ENCODE peak calls at places on chromosomes 4 and X, in seven cellular contexts. One of them, this sample, is unnamed. For H3K9me2, the result is how much of the 10 kb centered on the place peaks cover.

GRCh38 chr4:10746371-10747143 is 62.0 kb upstream of the CLNK start:
- DNase-seq in PC-9: no peak
- DNase-seq in HCT116: no peak
- DNase-seq in MM.1S: no peak
- DNase-seq in PC-3: no peak
- DNase-seq in GM23338: no peak
- DNase-seq in hepatocyte: no peak
- DNase-seq in this sample: peak

GRCh38 chrX:105190252-105190853 is 30.1 kb downstream of the TEX13A start:
- DNase-seq in HCT116: no peak
- DNase-seq in PC-9: no peak
- DNase-seq in GM23338: peak
- DNase-seq in PC-3: peak
- DNase-seq in hepatocyte: peak
- DNase-seq in MM.1S: peak
- DNase-seq in this sample: peak

GRCh38 chr4:3703677-3704521 is 62.3 kb upstream of the ADRA2C start:
- DNase-seq in MM.1S: no peak
- DNase-seq in GM23338: peak
- DNase-seq in HCT116: no peak
- DNase-seq in hepatocyte: no peak
- DNase-seq in PC-3: no peak
- DNase-seq in PC-9: no peak
- DNase-seq in this sample: no peak

GRCh38 chr4:90025248-90025647 is 101.9 kb upstream of the CCSER1 start:
- DNase-seq in MM.1S: no peak
- DNase-seq in PC-9: no peak
- DNase-seq in GM23338: peak
- DNase-seq in hepatocyte: peak
- DNase-seq in PC-3: peak
- DNase-seq in HCT116: peak
- DNase-seq in this sample: peak

GRCh38 chr4:88674989-88675388 is 22.6 kb downstream of the NAP1L5 start:
- DNase-seq in MM.1S: no peak
- DNase-seq in hepatocyte: no peak
- DNase-seq in GM23338: no peak
- DNase-seq in PC-3: no peak
- DNase-seq in HCT116: no peak
- DNase-seq in PC-9: no peak
- DNase-seq in this sample: peak

GRCh38 chrX:4710618-4711433 is 997.4 kb upstream of the PRKX start:
- DNase-seq in PC-9: peak
- DNase-seq in GM23338: no peak
- DNase-seq in hepatocyte: peak
- DNase-seq in MM.1S: no peak
- DNase-seq in PC-3: no peak
- DNase-seq in HCT116: no peak
- DNase-seq in this sample: no peak

GRCh38 chrX:151793886-151794285 is 59.3 kb downstream of the CNGA2 start:
- DNase-seq in hepatocyte: no peak
- DNase-seq in GM23338: no peak
- DNase-seq in PC-3: no peak
- DNase-seq in PC-9: no peak
- DNase-seq in HCT116: no peak
- DNase-seq in MM.1S: no peak
- DNase-seq in this sample: no peak

GRCh38 chrX:151396042-151396826 is 772 bp upstream of the VMA21 start:
- DNase-seq in GM23338: peak
- DNase-seq in MM.1S: peak
- DNase-seq in PC-9: peak
- DNase-seq in HCT116: no peak
- DNase-seq in PC-3: peak
- DNase-seq in hepatocyte: no peak
- DNase-seq in this sample: peak

GRCh38 chr4:86876894-86877685 is 15.1 kb downstream of the C4orf36 start:
- DNase-seq in PC-3: no peak
- DNase-seq in MM.1S: no peak
- DNase-seq in hepatocyte: no peak
- DNase-seq in GM23338: no peak
- DNase-seq in PC-9: no peak
- DNase-seq in HCT116: no peak
- DNase-seq in this sample: no peak

GRCh38 chrX:107718156-107718621 is 57.4 kb downstream of the TSC22D3 start:
- DNase-seq in PC-9: peak
- DNase-seq in MM.1S: peak
- DNase-seq in PC-3: peak
- DNase-seq in hepatocyte: peak
- DNase-seq in HCT116: peak
- DNase-seq in GM23338: peak
- DNase-seq in this sample: peak

GRCh38 chrX:72307646-72308051 is 1.9 kb upstream of the CITED1 start:
- DNase-seq in GM23338: peak
- DNase-seq in PC-9: no peak
- DNase-seq in MM.1S: no peak
- DNase-seq in PC-3: no peak
- DNase-seq in HCT116: no peak
- DNase-seq in hepatocyte: no peak
- DNase-seq in this sample: peak

GRCh38 chrX:72308209-72308565 is 2.5 kb upstream of the CITED1 start:
- DNase-seq in PC-9: no peak
- DNase-seq in PC-3: no peak
- DNase-seq in GM23338: no peak
- DNase-seq in HCT116: no peak
- DNase-seq in hepatocyte: no peak
- DNase-seq in MM.1S: no peak
- DNase-seq in this sample: no peak

GRCh38 chrX:72306085-72306801 is 529 bp upstream of the CITED1 start:
- DNase-seq in GM23338: peak
- DNase-seq in PC-9: no peak
- DNase-seq in MM.1S: no peak
- DNase-seq in hepatocyte: no peak
- DNase-seq in HCT116: no peak
- DNase-seq in PC-3: peak
- DNase-seq in this sample: peak

GRCh38 chrX:72305286-72306084 is at the start of gene CITED1:
- DNase-seq in PC-9: no peak
- DNase-seq in HCT116: no peak
- DNase-seq in hepatocyte: no peak
- DNase-seq in MM.1S: peak
- DNase-seq in GM23338: peak
- DNase-seq in PC-3: no peak
- DNase-seq in this sample: peak

DNA sequence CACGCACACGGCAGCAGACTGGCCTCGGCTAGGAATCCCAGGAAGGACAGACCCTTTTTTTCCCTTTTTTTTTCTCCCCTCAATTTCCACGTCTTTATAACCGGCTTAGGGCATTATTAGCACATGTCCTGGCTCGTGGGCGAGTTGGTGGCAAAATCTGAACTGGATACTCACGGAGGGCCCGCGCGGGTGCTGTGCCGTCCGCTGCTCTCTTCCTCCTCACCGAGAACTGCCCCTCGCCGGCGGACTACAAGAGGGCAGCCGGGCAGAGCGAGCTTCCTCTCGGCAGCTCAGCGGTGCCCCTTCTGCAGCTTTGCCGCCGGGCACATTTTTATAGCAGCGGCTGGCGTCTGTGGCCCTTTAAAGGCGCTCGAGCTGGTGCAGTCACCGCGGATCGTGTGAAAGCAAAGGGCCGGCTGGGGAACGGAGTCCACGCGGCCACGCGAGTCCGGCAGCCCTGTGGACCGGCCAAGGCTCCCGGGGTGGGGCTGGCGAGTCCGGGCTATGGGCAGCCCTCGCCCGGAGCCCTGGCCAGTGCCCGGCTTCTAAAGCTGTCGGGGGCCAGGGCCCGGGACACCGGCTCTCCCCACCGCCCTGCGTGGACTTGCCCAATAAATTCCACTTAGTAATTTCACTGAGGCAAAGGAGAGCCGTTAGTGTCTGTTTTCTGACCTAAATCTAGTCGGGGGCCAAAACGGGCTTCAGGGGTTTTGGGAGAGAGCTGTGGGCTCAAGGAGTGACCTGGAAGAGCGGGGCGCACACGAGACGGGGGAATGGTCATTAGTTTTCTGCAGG is 1.3 kb upstream of the CITED1 start:
- DNase-seq in PC-3: peak
- DNase-seq in MM.1S: peak
- DNase-seq in GM23338: peak
- DNase-seq in hepatocyte: peak
- DNase-seq in PC-9: peak
- DNase-seq in HCT116: peak
- DNase-seq in this sample: peak
- TF ChIP-seq EZH2 in PC-3: no peak
- TF ChIP-seq EZH2 in MM.1S: no peak
- TF ChIP-seq EZH2 in GM23338: peak
- TF ChIP-seq EZH2 in hepatocyte: no peak
- TF ChIP-seq EZH2 in PC-9: no peak
- TF ChIP-seq EZH2 in HCT116: no peak
- TF ChIP-seq EZH2 in this sample: no peak

GRCh38 chrX:7689791-7690412 is 153.1 kb upstream of the VCX start:
- DNase-seq in HCT116: no peak
- DNase-seq in PC-9: no peak
- DNase-seq in GM23338: no peak
- DNase-seq in PC-3: no peak
- DNase-seq in MM.1S: peak
- DNase-seq in hepatocyte: no peak
- DNase-seq in this sample: no peak

GRCh38 chrX:7690842-7691241 is 152.1 kb upstream of the VCX start:
- DNase-seq in MM.1S: no peak
- DNase-seq in GM23338: peak
- DNase-seq in PC-9: no peak
- DNase-seq in hepatocyte: no peak
- DNase-seq in HCT116: no peak
- DNase-seq in PC-3: no peak
- DNase-seq in this sample: no peak
- H3K9me2 ChIP-seq in MM.1S: under half
- H3K9me2 ChIP-seq in GM23338: under half
- H3K9me2 ChIP-seq in PC-9: under half
- H3K9me2 ChIP-seq in hepatocyte: under half
- H3K9me2 ChIP-seq in HCT116: under half
- H3K9me2 ChIP-seq in PC-3: under half
- H3K9me2 ChIP-seq in this sample: under half

GRCh38 chrX:20028588-20028987 is 37.7 kb upstream of the BCLAF3 start:
- DNase-seq in GM23338: no peak
- DNase-seq in PC-9: no peak
- DNase-seq in MM.1S: no peak
- DNase-seq in PC-3: no peak
- DNase-seq in HCT116: no peak
- DNase-seq in hepatocyte: peak
- DNase-seq in this sample: no peak

GRCh38 chrX:20032201-20032600 is 41.3 kb upstream of the BCLAF3 start:
- DNase-seq in PC-9: no peak
- DNase-seq in HCT116: no peak
- DNase-seq in hepatocyte: no peak
- DNase-seq in GM23338: no peak
- DNase-seq in MM.1S: no peak
- DNase-seq in PC-3: no peak
- DNase-seq in this sample: no peak

GRCh38 chrX:20029728-20030127 is 38.9 kb upstream of the BCLAF3 start:
- DNase-seq in PC-3: peak
- DNase-seq in hepatocyte: peak
- DNase-seq in MM.1S: peak
- DNase-seq in PC-9: peak
- DNase-seq in GM23338: no peak
- DNase-seq in HCT116: no peak
- DNase-seq in this sample: no peak

DNA sequence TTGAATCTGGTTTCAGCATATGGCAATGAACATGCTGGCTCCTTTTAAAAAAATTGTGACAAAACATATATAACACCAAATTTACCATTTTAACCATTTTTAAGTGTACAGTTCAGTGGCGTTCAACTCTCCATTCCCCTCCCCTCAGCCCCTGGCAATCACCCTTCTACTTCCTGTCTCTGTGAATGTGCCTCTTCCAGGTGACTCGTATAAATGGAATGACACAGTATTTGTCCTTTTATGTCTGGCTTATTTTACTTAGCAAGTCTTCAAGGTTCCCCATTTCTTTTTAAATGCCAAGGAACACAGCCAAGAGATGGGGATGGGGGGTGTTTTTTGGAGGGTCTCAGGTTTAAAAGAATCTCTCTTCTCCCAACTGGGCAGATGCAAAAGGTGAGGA is 35.4 kb upstream of the BCLAF3 start:
- DNase-seq in GM23338: no peak
- DNase-seq in MM.1S: no peak
- DNase-seq in PC-3: peak
- DNase-seq in hepatocyte: no peak
- DNase-seq in HCT116: no peak
- DNase-seq in PC-9: no peak
- DNase-seq in this sample: peak
- H3K27ac ChIP-seq in GM23338: no peak
- H3K27ac ChIP-seq in MM.1S: no peak
- H3K27ac ChIP-seq in PC-3: no peak
- H3K27ac ChIP-seq in hepatocyte: no peak
- H3K27ac ChIP-seq in HCT116: no peak
- H3K27ac ChIP-seq in PC-9: no peak
- H3K27ac ChIP-seq in this sample: no peak

GRCh38 chrX:68895339-68896250 is 66.8 kb downstream of the EFNB1 start:
- DNase-seq in PC-3: peak
- DNase-seq in PC-9: peak
- DNase-seq in hepatocyte: peak
- DNase-seq in GM23338: no peak
- DNase-seq in HCT116: no peak
- DNase-seq in MM.1S: no peak
- DNase-seq in this sample: peak

GRCh38 chrX:68896581-68896980 is 67.8 kb downstream of the EFNB1 start:
- DNase-seq in PC-3: no peak
- DNase-seq in PC-9: no peak
- DNase-seq in GM23338: no peak
- DNase-seq in MM.1S: no peak
- DNase-seq in hepatocyte: no peak
- DNase-seq in HCT116: no peak
- DNase-seq in this sample: no peak

GRCh38 chrX:68897546-68897945 is 68.7 kb downstream of the EFNB1 start:
- DNase-seq in HCT116: no peak
- DNase-seq in PC-9: no peak
- DNase-seq in MM.1S: no peak
- DNase-seq in PC-3: no peak
- DNase-seq in hepatocyte: no peak
- DNase-seq in GM23338: no peak
- DNase-seq in this sample: no peak

GRCh38 chrX:68898661-68899060 is 69.8 kb downstream of the EFNB1 start:
- DNase-seq in PC-9: no peak
- DNase-seq in hepatocyte: no peak
- DNase-seq in HCT116: no peak
- DNase-seq in MM.1S: no peak
- DNase-seq in GM23338: no peak
- DNase-seq in PC-3: no peak
- DNase-seq in this sample: no peak

GRCh38 chrX:68897118-68897517 is 68.3 kb downstream of the EFNB1 start:
- DNase-seq in GM23338: no peak
- DNase-seq in PC-3: no peak
- DNase-seq in MM.1S: no peak
- DNase-seq in PC-9: no peak
- DNase-seq in hepatocyte: no peak
- DNase-seq in HCT116: no peak
- DNase-seq in this sample: no peak
- TF ChIP-seq EZH2 in GM23338: no peak
- TF ChIP-seq EZH2 in PC-3: no peak
- TF ChIP-seq EZH2 in MM.1S: no peak
- TF ChIP-seq EZH2 in PC-9: no peak
- TF ChIP-seq EZH2 in hepatocyte: no peak
- TF ChIP-seq EZH2 in HCT116: no peak
- TF ChIP-seq EZH2 in this sample: no peak

This sample was measured in GM23248.